ENCODE peak calls at places on chromosomes 1 and 21, in seven cellular contexts. X is ovary; W is CD8-positive, alpha-beta T cell; K is prostate gland; J is colonic mucosa; R is fibroblast of lung; B is CD4-positive, alpha-beta T cell. T is an unnamed sample.

GRCh38 chr1:92994105-92994712 is 32.9 kb upstream of the DIPK1A start:
- DNase-seq in W (peak), K (peak), B (peak), J (peak), X (peak), R (peak), T (no peak)

GRCh38 chr1:14866841-14867626 is 268.5 kb downstream of the KAZN start:
- DNase-seq in B (no peak), R (no peak), K (no peak), W (no peak), X (no peak), J (no peak), T (no peak)

GRCh38 chr1:36400825-36401601 is 3.3 kb upstream of the LSM10 start:
- DNase-seq in R (no peak), K (no peak), J (peak), B (peak), X (no peak), W (peak), T (peak)

GRCh38 chr1:113353581-113353980 is 36.7 kb upstream of the MAGI3 start:
- DNase-seq in W (no peak), K (no peak), B (no peak), J (no peak), R (peak), X (no peak), T (no peak)

GRCh38 chr1:90781429-90782020 is 64.4 kb upstream of the BARHL2 start:
- DNase-seq in X (no peak), J (no peak), K (no peak), R (no peak), W (no peak), B (no peak), T (no peak)

GRCh38 chr1:58402444-58402843 is 144.1 kb downstream of the OMA1 start:
- DNase-seq in K (no peak), W (no peak), X (no peak), B (no peak), R (peak), J (no peak), T (no peak)

GRCh38 chr1:18820791-18821641 is 38.4 kb downstream of the TAS1R2 start:
- DNase-seq in K (peak), X (peak), B (peak), W (peak), R (peak), J (peak), T (peak)

GRCh38 chr1:169529068-169529642 is 43.4 kb upstream of the SLC19A2 start:
- DNase-seq in B (no peak), K (peak), X (no peak), W (no peak), R (peak), J (peak), T (no peak)

GRCh38 chr1:65103807-65104206 is 44.2 kb upstream of the AK4 start:
- DNase-seq in W (no peak), J (no peak), B (no peak), X (no peak), R (no peak), K (no peak), T (no peak)

GRCh38 chr1:186605762-186606350 is 74.4 kb downstream of the PTGS2 start:
- DNase-seq in K (no peak), X (no peak), R (peak), W (no peak), B (no peak), J (peak), T (no peak)

GRCh38 chr1:155309423-155310021 is 856 bp downstream of the FDPS start:
- DNase-seq in K (peak), X (peak), B (no peak), R (no peak), J (peak), W (no peak), T (peak)

GRCh38 chr1:3194760-3195479 is 125.9 kb downstream of the PRDM16 start:
- DNase-seq in W (no peak), J (no peak), B (no peak), R (no peak), K (no peak), X (no peak), T (no peak)

GRCh38 chr1:147721711-147722110 is 38.7 kb downstream of the GJA5 start:
- DNase-seq in R (no peak), K (no peak), J (no peak), B (no peak), X (no peak), W (no peak), T (no peak)

GRCh38 chr1:169107673-169108160 is 1.2 kb downstream of the ATP1B1 start:
- DNase-seq in J (peak), B (no peak), X (peak), W (no peak), K (no peak), R (peak), T (no peak)

GRCh38 chr1:8600336-8600735 is 217.1 kb downstream of the RERE start:
- DNase-seq in B (no peak), X (no peak), K (no peak), J (no peak), W (no peak), R (no peak), T (no peak)

GRCh38 chr1:203769505-203770343 is 4.7 kb downstream of the LAX1 start:
- DNase-seq in B (no peak), R (peak), K (peak), X (peak), J (peak), W (no peak), T (peak)

GRCh38 chr1:108962681-108963051 is 618 bp downstream of the CLCC1 start:
- DNase-seq in W (peak), K (peak), X (peak), B (no peak), R (peak), J (peak), T (no peak)

GRCh38 chr1:99645699-99646531 is at the start of gene PALMD:
- DNase-seq in B (no peak), R (peak), K (peak), J (peak), X (peak), W (no peak), T (no peak)

GRCh38 chr21:33947451-33948095 is 32.0 kb upstream of the ATP5PO start:
- DNase-seq in B (peak), X (peak), J (peak), R (peak), W (peak), K (peak), T (peak)

GRCh38 chr1:185345913-185346717 is 29.1 kb upstream of the IVNS1ABP start:
- DNase-seq in R (no peak), W (no peak), J (no peak), X (no peak), K (no peak), B (no peak), T (no peak)

GRCh38 chr1:156420209-156421061 is 51.4 kb downstream of the RHBG start:
- DNase-seq in R (no peak), W (peak), X (no peak), J (no peak), B (peak), K (no peak), T (no peak)

GRCh38 chr1:53729536-53730485 is 9.2 kb downstream of the GLIS1 start:
- DNase-seq in X (no peak), B (no peak), K (no peak), R (no peak), W (no peak), J (no peak), T (no peak)

GRCh38 chr1:212638419-212639151 is 30.0 kb downstream of the ATF3 start:
- DNase-seq in X (no peak), K (no peak), J (no peak), B (no peak), W (no peak), R (peak), T (no peak)

GRCh38 chr1:72837781-72838180 is 555.4 kb upstream of the NEGR1 start:
- DNase-seq in X (no peak), J (no peak), R (no peak), W (no peak), B (no peak), K (no peak), T (no peak)

GRCh38 chr1:107687846-107688753 is 276.9 kb downstream of the VAV3 start:
- DNase-seq in W (no peak), X (no peak), R (peak), B (no peak), K (peak), J (peak), T (no peak)

GRCh38 chr1:119011706-119012105 is 23.6 kb upstream of the TBX15 start:
- DNase-seq in J (no peak), R (no peak), X (no peak), W (no peak), K (no peak), B (no peak), T (no peak)

GRCh38 chr1:119773711-119774241 is 5.1 kb upstream of the HMGCS2 start:
- DNase-seq in X (no peak), W (no peak), J (peak), B (no peak), K (no peak), R (peak), T (no peak)

GRCh38 chr1:2783435-2784397 is 17.8 kb downstream of the TTC34 start:
- DNase-seq in J (peak), K (no peak), R (no peak), W (no peak), B (peak), X (no peak), T (peak)

GRCh38 chr1:15189692-15190321 is 36.3 kb downstream of the TMEM51 start:
- DNase-seq in B (no peak), X (no peak), J (peak), R (no peak), W (no peak), K (no peak), T (no peak)

GRCh38 chr1:228691926-228692325 is 43.4 kb upstream of the RHOU start:
- DNase-seq in R (peak), X (no peak), J (peak), W (no peak), K (peak), B (no peak), T (no peak)

GRCh38 chr1:24910751-24911650 is 19.1 kb downstream of the RUNX3 start:
- DNase-seq in R (peak), B (peak), X (no peak), K (no peak), J (peak), W (peak), T (peak)

GRCh38 chr1:109846148-109846547 is 64.5 kb upstream of the CSF1 start:
- DNase-seq in K (no peak), R (no peak), J (no peak), X (no peak), B (no peak), W (no peak), T (no peak)

GRCh38 chr1:29280780-29281131 is 44.4 kb downstream of the PTPRU start:
- DNase-seq in J (no peak), W (no peak), B (no peak), X (no peak), K (no peak), R (peak), T (no peak)

GRCh38 chr1:80054129-80054528 is 1047.6 kb upstream of the ADGRL4 start:
- DNase-seq in R (peak), J (peak), B (no peak), K (no peak), W (no peak), X (no peak), T (no peak)

GRCh38 chr1:241821363-241821762 is 26.6 kb upstream of the EXO1 start:
- DNase-seq in B (no peak), J (no peak), W (no peak), X (no peak), K (no peak), R (peak), T (no peak)

GRCh38 chr1:31145581-31146117 is 80.1 kb upstream of the PUM1 start:
- DNase-seq in B (no peak), X (no peak), J (no peak), K (no peak), W (no peak), R (no peak), T (no peak)

DNA sequence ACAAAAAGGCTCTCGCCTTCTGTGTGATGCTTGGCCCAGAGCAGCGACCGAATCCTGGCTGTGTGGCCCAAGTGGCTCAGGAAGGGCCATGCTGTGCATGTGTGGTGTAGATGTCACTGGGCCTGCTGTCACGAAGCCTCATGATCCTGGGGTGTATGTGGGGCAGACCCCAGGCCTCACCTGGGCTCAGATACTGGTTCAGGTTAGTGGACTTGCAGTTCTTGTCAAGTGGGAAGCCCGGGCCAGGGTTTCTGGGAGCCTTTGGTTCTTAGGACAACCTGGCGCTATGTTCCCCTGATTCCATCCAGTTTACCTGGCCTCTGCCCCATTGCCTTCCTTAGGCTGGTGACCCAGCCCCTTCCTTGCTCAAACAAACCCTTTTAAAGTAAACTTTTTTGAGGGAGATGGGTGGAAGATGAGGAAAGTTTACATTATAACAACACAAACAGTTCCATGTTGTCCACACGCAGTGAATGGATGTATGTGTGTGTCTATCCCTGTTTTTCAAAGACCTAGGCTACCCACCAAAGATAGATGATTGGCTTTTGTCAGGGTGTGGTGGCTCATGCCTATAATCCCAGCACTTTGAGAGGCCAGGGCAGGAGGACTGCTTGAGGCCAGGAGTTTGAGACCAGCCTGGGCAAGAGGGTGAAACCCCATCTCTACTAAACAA is 84.3 kb downstream of the UCK2 start:
- DNase-seq in B (no peak), R (no peak), K (no peak), J (no peak), W (no peak), X (no peak), T (no peak)
- H3K27ac ChIP-seq in B (no peak), R (no peak), K (no peak), J (peak), W (no peak), X (peak), T (no peak)

GRCh38 chr1:161119379-161120061 is 1.6 kb downstream of the NIT1 start:
- DNase-seq in J (peak), K (no peak), X (no peak), W (peak), R (peak), B (no peak), T (no peak)
- TF ChIP-seq CTCF in J (peak), K (peak), X (peak), W (peak), R (peak), B (peak), T (peak)

GRCh38 chr1:37998913-37999433 is 6.3 kb downstream of the FHL3 start:
- DNase-seq in X (no peak), K (no peak), W (no peak), B (no peak), J (no peak), R (no peak), T (peak)
- H3K27ac ChIP-seq in X (peak), K (peak), W (no peak), B (no peak), J (peak), R (peak), T (peak)

DNA sequence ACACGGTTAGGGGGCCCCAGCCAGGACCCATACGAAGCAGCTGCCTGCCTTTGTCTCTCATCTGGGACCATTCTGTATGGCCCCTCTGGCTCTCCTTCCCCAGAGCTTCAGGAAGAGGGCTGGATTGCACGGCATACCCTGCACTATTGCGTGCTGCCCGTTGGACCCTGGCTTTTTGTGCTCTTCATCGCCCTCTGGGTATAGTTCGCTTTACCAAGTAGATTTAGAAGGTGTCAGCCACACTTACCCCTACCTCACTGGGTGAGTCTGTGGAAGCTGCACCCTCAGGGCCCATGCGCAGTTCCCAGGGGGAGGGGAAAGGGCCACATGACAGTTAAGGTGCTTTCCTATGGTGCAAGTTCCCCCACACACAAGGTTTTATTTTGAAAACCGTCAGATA is 7.2 kb downstream of the NAV1 start:
- DNase-seq in W (no peak), X (no peak), B (no peak), J (no peak), K (no peak), R (no peak), T (no peak)
- TF ChIP-seq CTCF in W (no peak), X (no peak), B (no peak), J (no peak), K (no peak), R (no peak), T (no peak)

DNA sequence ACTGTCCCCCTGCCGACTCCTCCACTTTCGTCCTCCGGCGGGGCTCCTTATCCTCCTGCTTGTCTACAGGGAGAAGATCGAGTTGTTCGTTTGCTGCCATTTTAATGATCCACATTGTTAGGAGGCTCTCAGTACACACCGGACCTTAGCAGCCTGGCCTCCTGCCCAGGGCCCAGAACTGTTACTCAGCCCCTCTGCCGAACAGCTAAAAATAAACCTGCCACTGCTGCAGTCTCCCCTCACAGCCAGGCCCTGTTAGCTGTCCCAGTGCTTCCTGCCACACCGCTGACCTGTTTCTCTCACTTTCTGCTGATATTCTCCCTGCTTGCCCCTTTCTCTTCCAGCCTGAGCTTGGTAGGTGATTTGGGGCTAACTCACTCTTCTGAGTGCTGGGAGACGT is 8.3 kb downstream of the MAPKAPK2 start:
- DNase-seq in J (no peak), B (no peak), W (no peak), X (peak), K (peak), R (peak), T (peak)
- H3K27ac ChIP-seq in J (peak), B (no peak), W (no peak), X (peak), K (peak), R (peak), T (peak)

DNA sequence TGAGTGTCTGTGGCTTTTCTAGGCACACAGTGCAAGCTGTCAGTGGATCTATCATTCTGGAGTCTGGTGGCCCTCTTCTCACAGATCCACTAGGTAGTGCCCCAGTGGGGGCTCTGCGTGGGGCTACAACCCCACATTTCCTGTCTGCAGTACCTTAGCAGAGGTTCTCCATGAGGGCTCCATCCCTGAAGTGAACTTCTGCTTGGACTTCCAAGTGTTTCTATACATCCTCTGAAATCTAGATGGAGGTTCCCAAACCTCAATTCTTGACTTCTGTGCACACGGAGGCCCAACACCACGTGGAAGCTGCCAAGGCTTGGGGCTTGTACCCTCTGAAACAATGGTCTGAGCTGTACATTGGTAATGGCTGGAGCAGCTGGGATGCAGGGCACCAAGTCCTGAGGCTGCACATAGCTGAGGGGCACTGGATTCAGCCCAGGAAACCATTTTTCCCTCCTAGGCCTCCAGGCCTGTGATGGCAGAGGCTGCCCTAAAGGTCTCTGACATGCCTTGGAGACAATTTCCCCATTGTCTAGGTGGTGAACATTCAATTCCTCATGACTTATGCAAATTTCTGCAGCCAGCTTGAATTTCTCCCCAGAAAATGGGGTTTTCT is 29.2 kb upstream of the TSNAX start:
- DNase-seq in X (no peak), R (no peak), J (no peak), K (no peak), W (no peak), B (no peak), T (no peak)
- TF ChIP-seq CTCF in X (no peak), R (no peak), J (no peak), K (no peak), W (no peak), B (no peak), T (no peak)